ENCODE peak calls at places on chromosomes 6 and 20, in four cellular contexts. D is CD8-positive, alpha-beta T cell; G is naive thymus-derived CD4-positive, alpha-beta T cell; O is activated T-cell treated with anti-CD3 and anti-CD28 coated beads, Interleukin-2, amount 50 U/mL, for 72 hours. I is an unnamed sample.

GRCh38 chr20:44166477-44166876 is 20.5 kb downstream of the JPH2 start:
- DNase-seq in O (no peak), G (no peak), D (no peak), I (no peak)

GRCh38 chr20:48292806-48293205 is 507.5 kb upstream of the SULF2 start:
- DNase-seq in O (no peak), G (no peak), D (no peak), I (no peak)

GRCh38 chr6:159014406-159014805 is 14.4 kb upstream of the RSPH3 start:
- DNase-seq in D (no peak), O (no peak), G (no peak), I (no peak)

GRCh38 chr20:24668791-24669190 is 199.4 kb downstream of the SYNDIG1 start:
- DNase-seq in O (no peak), G (no peak), D (no peak), I (no peak)

GRCh38 chr20:51423810-51424209 is 118.7 kb downstream of the NFATC2 start:
- DNase-seq in D (no peak), O (no peak), G (no peak), I (no peak)

GRCh38 chr6:159646731-159647130 is 46.3 kb downstream of the SOD2 start:
- DNase-seq in G (no peak), D (no peak), O (no peak), I (no peak)

GRCh38 chr6:54899986-54900385 is 53.4 kb downstream of the FAM83B start:
- DNase-seq in D (no peak), O (no peak), G (no peak), I (no peak)

GRCh38 chr6:135323202-135323668 is 142.1 kb downstream of the MYB start:
- DNase-seq in O (peak; percentile 13), D (no peak), G (no peak), I (no peak)

GRCh38 chr6:35081426-35081851 is 59.7 kb downstream of the TCP11 start:
- DNase-seq in G (no peak), D (no peak), O (no peak), I (no peak)

GRCh38 chr6:34990971-34991560 is 102.0 kb downstream of the ANKS1A start:
- DNase-seq in G (no peak), D (no peak), O (no peak), I (no peak)

GRCh38 chr6:29757282-29757681 is 34.0 kb downstream of the HLA-F start:
- DNase-seq in D (no peak), G (no peak), O (no peak), I (no peak)

GRCh38 chr6:148508401-148509151 is 165.9 kb downstream of the SASH1 start:
- DNase-seq in D (no peak), G (no peak), O (no peak), I (no peak)

I was measured in activated gamma-delta T cell treated with anti-CD3 and anti-CD28 coated beads, Interleukin-2, amount 50 U/mL, for 16 hours.